ENCODE peak calls at places on chromosomes 5 and 9, in ten cellular contexts. N is body of pancreas, O is progenitor cell of endocrine pancreas, F is AG04449, H is HFFc6, E is IMR-90, A is lower leg skin, S is left ventricle myocardium inferior, M is GM23338, L is colonic mucosa. C is an unnamed sample.

GRCh38 chr9:130477564-130477963 is 32.8 kb downstream of the ASS1 start:
- DNase-seq in N (no peak), O (no peak), F (no peak), H (no peak), E (no peak), A (no peak), S (no peak), M (no peak), L (no peak), C (no peak)

GRCh38 chr9:2725929-2726328 is 8.6 kb downstream of the KCNV2 start:
- DNase-seq in N (no peak), O (no peak), F (no peak), H (no peak), E (no peak), A (no peak), S (no peak), M (no peak), L (no peak), C (no peak)

GRCh38 chr9:137369911-137370630 is 52.9 kb downstream of the EXD3 start:
- DNase-seq in N (peak), O (no peak), F (no peak), H (no peak), E (no peak), A (no peak), S (no peak), M (no peak), L (no peak), C (no peak)

GRCh38 chr9:78236511-78236950 is 656 bp downstream of the CEP78 start:
- DNase-seq in N (no peak), O (no peak), F (no peak), H (no peak), E (no peak), A (no peak), S (no peak), M (peak), L (peak), C (no peak)

GRCh38 chr5:135557034-135557838 is 21.5 kb upstream of the NEUROG1 start:
- DNase-seq in N (no peak), O (no peak), F (no peak), H (no peak), E (no peak), A (no peak), S (no peak), M (no peak), L (no peak), C (no peak)

GRCh38 chr5:7850533-7851239 is at the start of gene CFAP90:
- DNase-seq in N (peak), O (peak), F (no peak), H (no peak), E (peak), A (no peak), S (peak), M (peak), L (peak), C (no peak)

GRCh38 chr5:143055596-143056330 is 285.6 kb downstream of the ARHGAP26 start:
- DNase-seq in N (no peak), O (no peak), F (no peak), H (peak), E (peak), A (no peak), S (no peak), M (no peak), L (no peak), C (no peak)

GRCh38 chr5:12133520-12133919 is 229.3 kb upstream of the CTNND2 start:
- DNase-seq in N (no peak), O (no peak), F (no peak), H (no peak), E (no peak), A (no peak), S (no peak), M (no peak), L (no peak), C (no peak)

GRCh38 chr5:32512916-32513315 is 68.4 kb upstream of the ZFR start:
- DNase-seq in N (no peak), O (no peak), F (no peak), H (peak), E (no peak), A (no peak), S (no peak), M (no peak), L (no peak), C (no peak)

GRCh38 chr5:181205735-181206401 is 872 bp upstream of the TRIM7 start:
- DNase-seq in N (no peak), O (no peak), F (no peak), H (no peak), E (peak), A (no peak), S (no peak), M (no peak), L (peak), C (no peak)

GRCh38 chr9:135369401-135369800 is 110.2 kb upstream of the PPP1R26 start:
- DNase-seq in N (no peak), O (no peak), F (no peak), H (no peak), E (no peak), A (no peak), S (no peak), M (no peak), L (no peak), C (no peak)

GRCh38 chr9:15007698-15008097 is 97.5 kb upstream of the FREM1 start:
- DNase-seq in N (no peak), O (no peak), F (no peak), H (no peak), E (no peak), A (no peak), S (no peak), M (no peak), L (no peak), C (no peak)

GRCh38 chr5:96404191-96404867 is 28.7 kb downstream of the PCSK1 start:
- DNase-seq in N (no peak), O (no peak), F (no peak), H (no peak), E (no peak), A (no peak), S (no peak), M (peak), L (no peak), C (no peak)

GRCh38 chr9:86275962-86276361 is 6.4 kb downstream of the ISCA1 start:
- DNase-seq in N (no peak), O (no peak), F (no peak), H (peak), E (no peak), A (no peak), S (no peak), M (peak), L (no peak), C (no peak)

GRCh38 chr5:1519631-1520141 is 4.1 kb downstream of the LPCAT1 start:
- DNase-seq in N (peak), O (no peak), F (no peak), H (no peak), E (no peak), A (no peak), S (no peak), M (no peak), L (peak), C (no peak)

GRCh38 chr5:1652873-1653707 is 129.3 kb upstream of the LPCAT1 start:
- DNase-seq in N (peak), O (no peak), F (no peak), H (no peak), E (no peak), A (no peak), S (no peak), M (peak), L (peak), C (no peak)

GRCh38 chr9:122095010-122095767 is 2.1 kb upstream of the TTLL11 start:
- DNase-seq in N (peak), O (peak), F (no peak), H (peak), E (peak), A (peak), S (no peak), M (peak), L (peak), C (no peak)

GRCh38 chr9:35605336-35606137 is 475 bp downstream of the TESK1 start:
- DNase-seq in N (no peak), O (no peak), F (no peak), H (no peak), E (no peak), A (no peak), S (no peak), M (peak), L (peak), C (no peak)

GRCh38 chr5:78526049-78526525 is 122.5 kb downstream of the LHFPL2 start:
- DNase-seq in N (no peak), O (no peak), F (no peak), H (peak), E (peak), A (no peak), S (no peak), M (no peak), L (no peak), C (no peak)

GRCh38 chr9:121818841-121819430 is 167.5 kb downstream of the DAB2IP start:
- DNase-seq in N (no peak), O (no peak), F (no peak), H (no peak), E (no peak), A (no peak), S (no peak), M (no peak), L (no peak), C (no peak)

GRCh38 chr5:96256795-96257470 is 176.1 kb downstream of the PCSK1 start:
- DNase-seq in N (peak), O (no peak), F (peak), H (peak), E (peak), A (no peak), S (no peak), M (peak), L (peak), C (no peak)

GRCh38 chr5:81852277-81853004 is 101.5 kb upstream of the SSBP2 start:
- DNase-seq in N (peak), O (no peak), F (no peak), H (no peak), E (peak), A (peak), S (peak), M (peak), L (peak), C (no peak)

GRCh38 chr9:18208166-18209059 is 265.5 kb upstream of the ADAMTSL1 start:
- DNase-seq in N (peak), O (peak), F (no peak), H (peak), E (peak), A (peak), S (no peak), M (peak), L (peak), C (no peak)

GRCh38 chr5:14778789-14779070 is 92.8 kb downstream of the ANKH start:
- DNase-seq in N (no peak), O (no peak), F (no peak), H (no peak), E (no peak), A (no peak), S (no peak), M (peak), L (no peak), C (no peak)

GRCh38 chr5:142016576-142016975 is 3.7 kb upstream of the GNPDA1 start:
- DNase-seq in N (no peak), O (no peak), F (no peak), H (no peak), E (no peak), A (no peak), S (no peak), M (no peak), L (no peak), C (no peak)

GRCh38 chr5:142012792-142013388 is at the start of gene GNPDA1:
- DNase-seq in N (peak), O (peak), F (no peak), H (peak), E (peak), A (peak), S (peak), M (peak), L (peak), C (peak)

GRCh38 chr5:142013734-142014495 is 1.1 kb upstream of the GNPDA1 start:
- DNase-seq in N (peak), O (no peak), F (no peak), H (peak), E (peak), A (peak), S (peak), M (no peak), L (peak), C (no peak)

GRCh38 chr5:142015781-142016533 is 3.1 kb upstream of the GNPDA1 start:
- DNase-seq in N (no peak), O (no peak), F (no peak), H (peak), E (peak), A (no peak), S (no peak), M (no peak), L (peak), C (no peak)

DNA sequence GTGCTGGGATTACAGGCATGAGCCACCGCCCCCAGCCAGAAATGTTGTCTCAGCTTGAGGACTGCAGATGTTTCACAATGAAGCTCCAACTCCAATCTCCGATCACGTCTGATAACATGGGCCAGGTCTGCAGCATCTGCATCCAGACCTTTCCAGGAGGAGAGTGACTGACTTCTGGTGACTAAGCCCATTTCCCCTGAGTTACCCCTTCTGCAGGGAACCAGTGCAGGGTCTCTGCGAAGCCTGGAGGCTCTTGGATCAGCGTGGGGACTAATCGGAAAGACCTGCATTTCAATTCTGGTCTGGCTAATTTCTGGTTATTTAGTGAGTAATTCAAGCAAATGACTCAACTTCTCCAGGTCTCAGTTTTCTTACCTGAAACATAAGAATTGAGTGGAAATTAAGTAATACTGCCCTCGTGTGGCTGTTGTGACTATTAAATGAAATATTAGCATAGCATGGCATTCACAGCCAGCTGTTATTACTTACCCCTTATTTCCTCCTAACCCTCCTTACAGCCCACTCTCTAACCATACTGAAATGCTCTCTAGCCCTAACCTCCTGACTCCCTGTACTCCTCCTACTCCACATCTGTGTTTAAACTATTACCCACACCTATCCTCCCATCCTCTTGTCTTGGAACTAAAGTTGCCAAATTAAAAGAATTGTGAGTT is 2.2 kb upstream of the GNPDA1 start:
- DNase-seq in N (peak), O (no peak), F (no peak), H (peak), E (peak), A (peak), S (no peak), M (peak), L (peak), C (no peak)
- TF ChIP-seq CTCF in N (peak), O (peak), F (peak), H (peak), E (peak), A (no peak), S (peak), M (peak), L (peak), C (peak)

GRCh38 chr5:113806823-113807222 is 293.3 kb downstream of the YTHDC2 start:
- DNase-seq in N (no peak), O (no peak), F (no peak), H (peak), E (peak), A (peak), S (no peak), M (no peak), L (no peak), C (no peak)

GRCh38 chr5:113807384-113808053 is 294.0 kb downstream of the YTHDC2 start:
- DNase-seq in N (no peak), O (no peak), F (no peak), H (peak), E (peak), A (no peak), S (no peak), M (no peak), L (peak), C (no peak)

GRCh38 chr5:113804264-113804663 is 290.8 kb downstream of the YTHDC2 start:
- DNase-seq in N (no peak), O (no peak), F (no peak), H (peak), E (peak), A (no peak), S (no peak), M (no peak), L (no peak), C (no peak)

GRCh38 chr5:113804943-113805342 is 291.4 kb downstream of the YTHDC2 start:
- DNase-seq in N (no peak), O (no peak), F (no peak), H (no peak), E (no peak), A (no peak), S (no peak), M (peak), L (no peak), C (no peak)

GRCh38 chr5:113806250-113806649 is 292.8 kb downstream of the YTHDC2 start:
- DNase-seq in N (no peak), O (no peak), F (peak), H (peak), E (peak), A (no peak), S (no peak), M (peak), L (no peak), C (no peak)
- TF ChIP-seq CTCF in N (peak), O (peak), F (peak), H (peak), E (peak), A (no peak), S (peak), M (peak), L (no peak), C (peak)

DNA sequence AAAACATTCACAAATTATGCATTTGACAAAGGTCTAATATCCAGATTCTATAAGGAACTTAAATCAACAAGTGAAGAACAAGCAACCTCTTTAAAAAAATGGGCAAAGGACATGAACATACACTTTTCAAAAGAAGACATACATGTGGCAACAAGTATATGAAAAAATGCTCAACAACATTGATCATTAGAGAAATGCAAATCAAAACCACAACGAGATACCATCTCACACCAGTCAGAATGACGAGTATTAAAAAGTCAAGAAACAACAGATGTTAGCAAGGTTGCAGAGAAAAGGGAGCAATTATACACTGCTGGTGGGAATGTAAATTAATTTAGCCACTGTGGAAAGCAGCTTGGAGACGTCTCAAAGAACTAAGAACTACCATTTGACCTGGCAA is 38.9 kb upstream of the TNFSF15 start:
- DNase-seq in N (no peak), O (no peak), F (no peak), H (no peak), E (no peak), A (no peak), S (no peak), M (no peak), L (no peak), C (no peak)
- TF ChIP-seq CTCF in N (no peak), O (no peak), F (no peak), H (no peak), E (no peak), A (no peak), S (no peak), M (no peak), L (no peak), C (no peak)

GRCh38 chr5:62208218-62208852 is 97.7 kb upstream of the KIF2A start:
- DNase-seq in N (no peak), O (no peak), F (no peak), H (no peak), E (no peak), A (no peak), S (no peak), M (no peak), L (no peak), C (no peak)

GRCh38 chr5:62211405-62211804 is 94.6 kb upstream of the KIF2A start:
- DNase-seq in N (no peak), O (no peak), F (no peak), H (no peak), E (no peak), A (no peak), S (no peak), M (no peak), L (no peak), C (no peak)

DNA sequence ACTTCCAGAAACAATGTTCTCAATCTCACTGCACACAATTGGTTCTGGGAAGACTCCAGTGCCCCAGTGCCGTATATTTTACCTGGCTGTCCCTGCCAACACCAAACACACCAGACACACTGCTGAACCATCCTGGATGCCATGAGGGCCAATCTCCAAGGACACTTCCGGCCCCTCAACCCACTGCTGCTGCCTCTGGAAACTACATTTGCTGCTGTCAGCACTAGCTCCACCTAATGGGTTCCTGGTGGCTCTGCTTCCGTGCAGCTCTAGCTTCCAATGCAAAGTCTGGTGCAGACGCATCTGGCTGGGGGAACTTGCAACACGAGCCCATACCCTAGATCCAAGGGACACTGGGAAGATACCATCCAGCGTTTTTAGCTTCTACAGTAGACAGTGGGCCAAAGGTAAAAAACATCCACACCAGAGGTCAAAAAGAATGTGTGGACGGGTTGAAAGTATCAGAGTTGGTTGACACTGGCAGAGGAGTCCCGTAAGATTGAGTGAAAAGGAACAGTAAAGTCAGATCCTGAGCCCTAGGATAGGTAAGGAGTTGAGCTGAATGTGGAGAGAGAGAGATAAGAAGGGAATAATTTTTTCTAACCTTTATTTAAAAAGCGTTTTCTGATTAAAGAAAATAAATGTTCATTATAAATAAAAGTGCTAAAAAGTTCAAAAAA is 99.7 kb upstream of the KIF2A start:
- DNase-seq in N (no peak), O (no peak), F (no peak), H (no peak), E (no peak), A (no peak), S (no peak), M (peak), L (no peak), C (no peak)
- TF ChIP-seq CTCF in N (no peak), O (peak), F (no peak), H (no peak), E (no peak), A (no peak), S (no peak), M (peak), L (no peak), C (peak)

GRCh38 chr9:96222132-96222531 is 79.8 kb downstream of the HSD17B3 start:
- DNase-seq in N (no peak), O (no peak), F (no peak), H (no peak), E (no peak), A (no peak), S (no peak), M (peak), L (no peak), C (no peak)
- TF ChIP-seq CTCF in N (no peak), O (peak), F (peak), H (peak), E (peak), A (no peak), S (peak), M (peak), L (no peak), C (no peak)

C was measured in D721Med.